ENCODE peak calls at places on chromosomes 1 and 21, in seven cellular contexts. P is sigmoid colon, Z is GM12891, I is stomach, E is transverse colon, K is esophagus muscularis mucosa, X is SK-N-SH. G is an unnamed sample.

GRCh38 chr1:219771039-219771438 is 157.3 kb downstream of the SLC30A10 start:
- DNase-seq in P (no peak), Z (no peak), I (no peak), E (no peak), K (no peak), X (no peak), G (no peak)

GRCh38 chr1:90728656-90729257 is 11.7 kb upstream of the BARHL2 start:
- DNase-seq in P (no peak), Z (no peak), I (no peak), E (no peak), K (peak; percentile 70), X (no peak), G (no peak)

GRCh38 chr1:171152533-171152932 is 32.6 kb upstream of the FMO2 start:
- DNase-seq in P (no peak), Z (no peak), I (no peak), E (no peak), K (no peak), X (no peak), G (no peak)

GRCh38 chr21:42737969-42738590 is 84.7 kb downstream of the PDE9A start:
- DNase-seq in P (peak; percentile 88), Z (no peak), I (peak; percentile 72), E (peak; percentile 78), K (no peak), X (no peak), G (peak; percentile 54)

GRCh38 chr1:150362721-150363425 is 1.1 kb upstream of the RPRD2 start:
- DNase-seq in P (peak; percentile 62), Z (no peak), I (no peak), E (no peak), K (no peak), X (peak; percentile 16), G (no peak)

GRCh38 chr1:178385662-178386061 is 111.1 kb downstream of the CLEC20A start:
- DNase-seq in P (no peak), Z (no peak), I (no peak), E (no peak), K (no peak), X (no peak), G (no peak)

GRCh38 chr1:183097438-183098051 is 74.3 kb downstream of the LAMC1 start:
- DNase-seq in P (no peak), Z (no peak), I (no peak), E (no peak), K (no peak), X (no peak), G (no peak)

GRCh38 chr1:158930504-158930903 is 848 bp upstream of the PYHIN1 start:
- DNase-seq in P (no peak), Z (no peak), I (no peak), E (peak; percentile 28), K (no peak), X (no peak), G (no peak)

GRCh38 chr1:65812065-65812464 is 19.4 kb downstream of the PDE4B start:
- DNase-seq in P (no peak), Z (peak; percentile 35), I (no peak), E (peak; percentile 39), K (no peak), X (no peak), G (no peak)

GRCh38 chr21:32392299-32392879 is 423 bp downstream of the URB1 start:
- DNase-seq in P (no peak), Z (no peak), I (no peak), E (no peak), K (no peak), X (no peak), G (no peak)

GRCh38 chr1:18511469-18511997 is 30.8 kb downstream of the KLHDC7A start:
- DNase-seq in P (no peak), Z (no peak), I (no peak), E (no peak), K (peak; percentile 75), X (peak; percentile 49), G (no peak)

GRCh38 chr1:78254517-78254916 is 208.8 kb downstream of the GIPC2 start:
- DNase-seq in P (no peak), Z (no peak), I (no peak), E (no peak), K (no peak), X (no peak), G (no peak)

GRCh38 chr1:167467126-167467725 is 51.1 kb downstream of the CD247 start:
- DNase-seq in P (peak; percentile 12), Z (no peak), I (no peak), E (no peak), K (no peak), X (no peak), G (no peak)

GRCh38 chr1:108851567-108851966 is 5.3 kb downstream of the AKNAD1 start:
- DNase-seq in P (no peak), Z (no peak), I (no peak), E (no peak), K (no peak), X (no peak), G (no peak)

GRCh38 chr1:35756064-35756463 is 13.7 kb downstream of the CLSPN start:
- DNase-seq in P (no peak), Z (no peak), I (no peak), E (no peak), K (no peak), X (no peak), G (no peak)

GRCh38 chr21:33157303-33157702 is 72.4 kb upstream of the IFNAR2 start:
- DNase-seq in P (no peak), Z (no peak), I (no peak), E (no peak), K (no peak), X (no peak), G (no peak)

GRCh38 chr1:111976332-111976731 is 13.1 kb downstream of the KCND3 start:
- DNase-seq in P (no peak), Z (no peak), I (no peak), E (no peak), K (no peak), X (no peak), G (no peak)

GRCh38 chr1:70143052-70143659 is 62.2 kb downstream of the LRRC40 start:
- DNase-seq in P (no peak), Z (no peak), I (no peak), E (no peak), K (no peak), X (no peak), G (no peak)

GRCh38 chr1:78840447-78841251 is 165.9 kb downstream of the ADGRL4 start:
- DNase-seq in P (no peak), Z (no peak), I (no peak), E (no peak), K (no peak), X (no peak), G (no peak)

GRCh38 chr1:23533288-23534130 is 2.5 kb upstream of the E2F2 start:
- DNase-seq in P (no peak), Z (no peak), I (no peak), E (no peak), K (no peak), X (no peak), G (no peak)

GRCh38 chr1:55716610-55717009 is 501.4 kb upstream of the USP24 start:
- DNase-seq in P (no peak), Z (no peak), I (no peak), E (no peak), K (no peak), X (no peak), G (no peak)

GRCh38 chr1:15411593-15412487 is 2.2 kb downstream of the EFHD2 start:
- DNase-seq in P (no peak), Z (peak; percentile 74), I (peak; percentile 65), E (peak; percentile 66), K (no peak), X (no peak), G (peak; percentile 86)

GRCh38 chr1:4072754-4073153 is 172.7 kb upstream of the C1orf174 start:
- DNase-seq in P (peak; percentile 25), Z (no peak), I (no peak), E (no peak), K (no peak), X (no peak), G (no peak)

DNA sequence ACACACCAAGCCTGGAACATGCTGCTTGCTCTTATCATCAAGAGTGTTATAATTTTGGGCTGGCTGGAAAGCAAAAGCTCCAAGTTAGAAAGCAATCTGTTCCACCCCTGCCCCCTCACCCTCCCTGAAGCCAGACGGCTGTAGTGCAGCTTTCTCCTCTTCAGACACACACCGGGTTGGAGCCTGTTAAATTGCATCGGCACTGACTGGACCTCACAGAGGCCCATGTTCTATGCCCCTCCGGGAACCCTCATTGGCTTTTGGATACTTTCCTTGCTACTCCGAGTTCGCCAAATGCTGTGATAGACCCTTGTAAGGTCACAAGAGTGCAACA is 90.6 kb upstream of the KCNJ15 start:
- DNase-seq in P (no peak), Z (no peak), I (no peak), E (no peak), K (peak; percentile 68), X (peak; percentile 8), G (no peak)
- TF ChIP-seq POLR2AphosphoS5 in P (no peak), Z (no peak), I (no peak), E (no peak), K (no peak), X (no peak), G (no peak)

GRCh38 chr1:42462828-42463763 is at the start of gene CCDC30:
- DNase-seq in P (peak; percentile 98), Z (peak; percentile 78), I (peak; percentile 97), E (peak; percentile 97), K (peak; percentile 99), X (peak; percentile 96), G (peak; percentile 98)
- TF ChIP-seq POLR2AphosphoS5 in P (no peak), Z (no peak), I (peak; percentile 33), E (peak; percentile 37), K (peak; percentile 74), X (peak; percentile 41), G (peak; percentile 20)

GRCh38 chr1:221520250-221520649 is 221.6 kb downstream of the DUSP10 start:
- DNase-seq in P (no peak), Z (no peak), I (no peak), E (no peak), K (no peak), X (no peak), G (no peak)

GRCh38 chr1:221521686-221522085 is 220.2 kb downstream of the DUSP10 start:
- DNase-seq in P (no peak), Z (no peak), I (no peak), E (no peak), K (no peak), X (no peak), G (no peak)

GRCh38 chr1:221522440-221523050 is 219.3 kb downstream of the DUSP10 start:
- DNase-seq in P (no peak), Z (no peak), I (no peak), E (no peak), K (no peak), X (no peak), G (no peak)

GRCh38 chr1:221515496-221515895 is 226.4 kb downstream of the DUSP10 start:
- DNase-seq in P (no peak), Z (no peak), I (no peak), E (no peak), K (no peak), X (no peak), G (no peak)

DNA sequence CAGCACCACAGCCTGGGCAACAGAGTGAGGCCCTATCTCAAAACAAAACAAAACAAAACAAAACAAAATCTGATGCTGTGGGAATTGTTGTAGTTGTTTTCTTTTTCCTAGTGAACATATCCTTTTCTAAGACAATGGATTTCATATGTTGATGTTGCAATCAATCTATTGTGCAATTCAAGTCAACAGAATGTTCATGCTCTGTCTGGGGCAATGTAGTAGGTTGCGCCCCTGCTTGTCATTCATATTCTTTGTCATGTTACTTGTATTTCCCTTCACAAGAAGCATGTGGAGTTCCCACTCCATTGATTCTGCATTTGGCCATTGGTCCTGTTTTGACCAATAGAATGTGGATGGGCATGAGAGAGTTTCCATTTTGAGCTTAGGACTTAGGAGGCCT is 223.9 kb downstream of the DUSP10 start:
- DNase-seq in P (no peak), Z (no peak), I (no peak), E (no peak), K (no peak), X (no peak), G (no peak)
- TF ChIP-seq POLR2AphosphoS5 in P (no peak), Z (no peak), I (no peak), E (no peak), K (no peak), X (no peak), G (no peak)

GRCh38 chr1:198157241-198157846 is 546 bp downstream of the NEK7 start:
- DNase-seq in P (peak; percentile 94), Z (peak; percentile 41), I (peak; percentile 90), E (peak; percentile 91), K (peak; percentile 95), X (peak; percentile 82), G (peak; percentile 96)
- TF ChIP-seq POLR2AphosphoS5 in P (peak; percentile 57), Z (peak; percentile 37), I (peak; percentile 54), E (peak; percentile 72), K (peak; percentile 79), X (peak; percentile 47), G (peak; percentile 29)

G was measured in upper lobe of left lung.